ENCODE peak calls at places on chromosomes 11 and 22, in six cellular contexts. M is GM12891, D is K562, O is HepG2, H is GM12878, T is H1. Z is an unnamed sample.

GRCh38 chr22:36737776-36738175 is 34.2 kb upstream of the CACNG2 start:
- DNase-seq in H (no peak), M (no peak), D (no peak), O (no peak), T (no peak), Z (no peak)

GRCh38 chr11:117761993-117762392 is 35.0 kb downstream of the DSCAML1 start:
- DNase-seq in D (no peak), M (no peak), T (no peak), O (no peak), H (no peak), Z (no peak)

GRCh38 chr11:112658521-112658920 is 302.7 kb upstream of the NCAM1 start:
- DNase-seq in T (no peak), O (no peak), D (no peak), M (no peak), H (no peak), Z (no peak)

GRCh38 chr11:73566422-73566821 is 31.5 kb downstream of the FAM168A start:
- DNase-seq in D (no peak), M (no peak), O (no peak), H (no peak), T (no peak), Z (no peak)

GRCh38 chr11:133892584-133893380 is 47.5 kb upstream of the SPATA19 start:
- DNase-seq in O (no peak), M (no peak), H (no peak), T (no peak), D (no peak), Z (no peak)

GRCh38 chr11:2277933-2278523 is 7.6 kb upstream of the ASCL2 start:
- DNase-seq in D (no peak), O (no peak), M (no peak), H (no peak), T (no peak), Z (no peak)

GRCh38 chr22:37370306-37370979 is 56.8 kb downstream of the ELFN2 start:
- DNase-seq in T (no peak), H (no peak), D (no peak), M (no peak), O (no peak), Z (no peak)

GRCh38 chr11:119419246-119419645 is 3.7 kb downstream of the THY1 start:
- DNase-seq in M (no peak), D (no peak), H (no peak), O (no peak), T (no peak), Z (no peak)

GRCh38 chr22:19438286-19438685 is 5.9 kb downstream of the MRPL40 start:
- DNase-seq in M (no peak), D (no peak), H (no peak), T (no peak), O (no peak), Z (no peak)

GRCh38 chr11:41532413-41532812 is 73.0 kb upstream of the LRRC4C start:
- DNase-seq in D (no peak), O (no peak), M (no peak), T (no peak), H (no peak), Z (no peak)

GRCh38 chr22:20203142-20204099 is 52.6 kb upstream of the CCDC188 start:
- DNase-seq in H (no peak), O (peak; percentile 36), M (no peak), D (peak; percentile 89), T (peak; percentile 38), Z (no peak)

GRCh38 chr11:62552931-62553838 is 6.6 kb upstream of the AHNAK start:
- DNase-seq in D (peak; percentile 63), T (peak; percentile 73), H (no peak), O (no peak), M (no peak), Z (no peak)

GRCh38 chr22:22810018-22810427 is 77.6 kb upstream of the IGLL5 start:
- DNase-seq in M (no peak), O (peak; percentile 50), D (peak; percentile 100), T (no peak), H (no peak), Z (no peak)

GRCh38 chr22:28570697-28571373 is 108.8 kb downstream of the TTC28 start:
- DNase-seq in D (no peak), T (no peak), O (no peak), H (no peak), M (no peak), Z (no peak)

GRCh38 chr11:57504511-57504910 is 11.0 kb downstream of the SLC43A1 start:
- DNase-seq in H (no peak), M (no peak), T (no peak), O (no peak), D (no peak), Z (no peak)

GRCh38 chr11:102611291-102611690 is 13.8 kb downstream of the MMP20 start:
- DNase-seq in D (no peak), T (no peak), H (no peak), O (no peak), M (no peak), Z (no peak)

GRCh38 chr11:10488581-10489443 is 33.7 kb downstream of the AMPD3 start:
- DNase-seq in M (no peak), D (no peak), H (peak; percentile 63), O (no peak), T (no peak), Z (no peak)

GRCh38 chr11:833849-834311 is 1.1 kb downstream of the CD151 start:
- DNase-seq in O (no peak), D (no peak), T (no peak), M (no peak), H (no peak), Z (no peak)

GRCh38 chr11:836274-836673 is 3.5 kb downstream of the CD151 start:
- DNase-seq in T (no peak), O (no peak), D (no peak), H (no peak), M (no peak), Z (no peak)

GRCh38 chr11:833114-833791 is 501 bp downstream of the CD151 start:
- DNase-seq in O (no peak), H (no peak), T (no peak), M (no peak), D (peak; percentile 66), Z (no peak)

GRCh38 chr11:832529-833113 is at the start of gene CD151:
- DNase-seq in H (no peak), O (no peak), T (no peak), D (peak; percentile 74), M (no peak), Z (peak; percentile 77)

GRCh38 chr11:834371-835316 is 1.9 kb downstream of the CD151 start:
- DNase-seq in T (no peak), D (no peak), O (no peak), M (no peak), H (no peak), Z (no peak)
- TF ChIP-seq POLR2A in T (no peak), D (no peak), O (no peak), M (no peak), H (no peak), Z (no peak)

GRCh38 chr11:69208190-69209037 is 52.7 kb downstream of the SMIM38 start:
- DNase-seq in O (no peak), D (no peak), T (no peak), H (no peak), M (no peak), Z (no peak)

GRCh38 chr11:69205125-69205928 is 49.6 kb downstream of the SMIM38 start:
- DNase-seq in O (no peak), H (no peak), D (no peak), T (no peak), M (no peak), Z (no peak)

GRCh38 chr11:69209038-69209350 is 53.3 kb downstream of the SMIM38 start:
- DNase-seq in O (no peak), T (no peak), H (no peak), D (no peak), M (no peak), Z (no peak)

GRCh38 chr11:69205929-69206612 is 50.3 kb downstream of the SMIM38 start:
- DNase-seq in O (no peak), D (no peak), H (no peak), M (no peak), T (no peak), Z (no peak)

DNA sequence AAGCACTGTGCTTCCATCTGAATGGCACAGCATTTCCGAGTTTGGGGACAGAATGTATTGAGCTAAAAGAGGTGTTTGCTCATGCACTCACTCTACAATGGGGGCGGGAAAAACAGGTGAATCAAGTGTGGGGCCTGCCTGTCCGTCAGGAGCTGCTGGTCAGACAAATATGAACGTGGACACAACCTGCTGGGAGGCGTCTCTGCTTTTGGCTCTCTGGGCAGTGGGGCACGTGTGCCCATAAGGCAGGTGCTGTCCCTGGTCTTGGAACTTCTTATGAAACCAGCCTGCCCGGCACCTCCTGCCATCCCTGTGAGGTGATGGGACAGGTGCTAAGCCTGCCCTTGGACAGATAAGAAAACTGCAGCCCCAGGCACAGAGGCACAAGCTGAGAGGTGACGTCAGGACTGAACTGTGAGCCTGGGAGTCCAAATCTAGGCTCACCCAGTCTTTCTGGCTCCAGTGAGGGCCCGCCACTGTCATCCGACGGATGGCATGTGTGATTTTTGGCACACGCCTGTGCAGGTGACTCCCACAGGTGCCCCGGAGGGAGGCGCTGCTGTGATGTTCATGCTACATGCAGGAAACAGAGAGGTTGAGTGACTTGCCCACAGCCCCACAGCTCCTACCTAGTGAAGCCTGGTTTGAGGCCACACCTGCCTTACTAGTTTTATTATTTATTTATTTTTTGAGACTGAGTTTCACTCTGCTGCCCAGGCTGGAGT is 51.6 kb downstream of the SMIM38 start:
- DNase-seq in M (no peak), D (no peak), T (no peak), O (no peak), H (no peak), Z (no peak)
- TF ChIP-seq TAF1 in M (no peak), D (no peak), T (no peak), O (no peak), H (no peak), Z (no peak)

DNA sequence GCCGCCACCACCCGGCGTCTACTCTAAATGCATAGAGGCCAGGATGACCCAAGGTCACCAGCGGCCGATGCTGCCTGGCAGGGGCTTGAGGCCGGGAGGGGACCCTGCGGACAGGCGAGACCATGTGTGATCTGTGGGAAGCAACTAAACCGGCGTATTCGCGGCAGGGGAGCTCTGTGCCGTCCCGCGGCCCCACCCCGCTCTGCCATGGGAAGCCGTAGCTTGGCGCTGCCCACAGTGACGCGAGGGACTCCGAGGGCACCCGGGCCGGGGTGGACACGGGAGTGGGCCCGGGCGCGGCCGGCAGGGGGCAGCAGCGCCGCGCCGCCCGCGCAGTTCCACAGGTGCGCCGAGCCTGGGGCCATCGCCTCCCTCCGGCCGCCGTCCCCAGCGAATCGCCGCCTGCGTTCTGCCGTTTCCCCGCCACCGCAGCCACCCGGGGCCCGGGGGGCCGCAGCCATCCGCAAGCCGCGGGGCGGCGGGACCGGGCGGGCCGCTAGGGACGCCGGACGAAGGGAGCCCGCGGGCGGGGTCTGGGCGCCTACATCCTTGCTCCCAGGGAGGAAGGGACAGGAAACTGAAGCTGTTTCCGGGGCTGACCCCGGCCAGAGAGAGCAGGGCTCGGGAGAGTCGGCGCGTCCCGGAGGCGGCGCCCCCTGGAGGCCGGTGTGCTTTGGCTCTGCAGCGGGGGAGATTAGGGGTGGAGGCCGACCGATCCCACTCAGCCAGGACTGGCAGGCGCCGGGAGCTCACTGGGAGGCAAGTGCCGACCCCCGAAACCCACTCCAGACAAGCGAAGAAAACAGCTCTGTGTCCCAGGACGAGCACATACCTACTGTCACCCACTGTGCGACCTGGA is 12.5 kb upstream of the HDHD5 start:
- DNase-seq in T (peak; percentile 79), O (peak; percentile 79), H (no peak), D (peak; percentile 96), M (peak; percentile 96), Z (peak; percentile 93)
- TF ChIP-seq POLR2A in T (no peak), O (peak; percentile 33), H (peak; percentile 63), D (peak; percentile 65), M (peak; percentile 58), Z (peak; percentile 65)

DNA sequence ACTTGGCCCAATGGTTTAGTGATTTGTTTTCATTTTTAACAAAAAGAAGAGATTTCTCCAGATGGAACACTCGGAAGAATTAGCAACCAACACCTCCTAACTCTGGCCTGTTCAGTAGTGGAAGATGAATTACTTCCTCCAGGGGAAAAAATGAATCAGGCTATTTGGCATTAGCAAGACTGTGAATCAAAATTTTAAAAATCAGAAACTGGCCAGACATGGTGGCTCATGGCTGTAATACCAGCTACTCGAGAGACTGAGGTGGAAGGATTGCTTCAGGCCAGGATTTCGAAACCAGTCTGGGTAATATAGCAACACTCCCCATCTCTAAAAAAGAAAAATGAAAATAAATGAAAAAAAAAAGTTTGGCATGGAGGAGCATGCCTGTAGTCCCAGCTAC is 796.5 kb upstream of the ANO3 start:
- DNase-seq in D (no peak), H (no peak), M (no peak), O (no peak), T (no peak), Z (no peak)
- TF ChIP-seq TAF1 in D (no peak), H (no peak), M (no peak), O (no peak), T (no peak), Z (no peak)

Z was measured in GM12892.